ENCODE peak calls at places on chromosomes 5 and 9, in ten cellular contexts. S is transverse colon, T is stomach, D is tibial nerve, Y is A549, K is GM12878, N is sigmoid colon, J is ovary, L is SK-N-SH, U is H1. A is an unnamed sample.

GRCh38 chr5:114448496-114448895 is 86.6 kb downstream of the KCNN2 start:
- DNase-seq in U (no peak), J (no peak), S (no peak), N (no peak), K (no peak), Y (no peak), D (no peak), T (no peak), L (no peak), A (no peak)

GRCh38 chr9:109048822-109049221 is 35.5 kb upstream of the CTNNAL1 start:
- DNase-seq in D (no peak), L (no peak), Y (no peak), K (no peak), T (no peak), S (no peak), J (no peak), N (no peak), U (no peak), A (no peak)

GRCh38 chr9:98569491-98569890 is 139.2 kb downstream of the GABBR2 start:
- DNase-seq in D (no peak), N (no peak), K (no peak), S (no peak), Y (no peak), T (no peak), U (no peak), L (no peak), J (no peak), A (no peak)

GRCh38 chr5:69167488-69167845 is 517 bp downstream of the CCNB1 start:
- DNase-seq in K (no peak), N (no peak), U (no peak), J (no peak), Y (no peak), T (no peak), D (no peak), S (no peak), L (peak; percentile 27), A (no peak)

GRCh38 chr9:107214381-107214780 is 68.7 kb upstream of the RAD23B start:
- DNase-seq in L (no peak), D (no peak), N (no peak), T (no peak), U (no peak), Y (no peak), S (no peak), K (no peak), J (no peak), A (no peak)

GRCh38 chr5:133957591-133957990 is 10.8 kb downstream of the C5orf15 start:
- DNase-seq in L (no peak), T (no peak), N (no peak), J (no peak), U (no peak), Y (no peak), K (peak; percentile 74), D (no peak), S (no peak), A (no peak)

GRCh38 chr9:38417003-38417965 is 7.0 kb downstream of the IGFBPL1 start:
- DNase-seq in D (no peak), S (peak; percentile 35), L (peak; percentile 68), T (peak; percentile 40), J (no peak), N (peak; percentile 24), U (no peak), K (no peak), Y (peak; percentile 48), A (no peak)

GRCh38 chr5:82817897-82818676 is 259.1 kb downstream of the TMEM167A start:
- DNase-seq in N (no peak), J (no peak), L (no peak), T (no peak), U (no peak), Y (no peak), D (no peak), S (no peak), K (no peak), A (no peak)

GRCh38 chr9:110452227-110452801 is 114.7 kb upstream of the TXNDC8 start:
- DNase-seq in U (no peak), Y (peak; percentile 11), S (no peak), L (no peak), T (no peak), N (no peak), D (no peak), K (no peak), J (no peak), A (no peak)

GRCh38 chr5:160835818-160836528 is 16.0 kb downstream of the ATP10B start:
- DNase-seq in U (no peak), J (no peak), L (no peak), D (no peak), K (no peak), T (no peak), N (no peak), S (no peak), Y (no peak), A (no peak)

GRCh38 chr5:141507387-141508091 is 18.7 kb downstream of the PCDHGC5 start:
- DNase-seq in J (peak; percentile 63), L (peak; percentile 66), N (peak; percentile 87), D (peak; percentile 60), Y (no peak), S (no peak), U (no peak), T (no peak), K (no peak), A (no peak)

GRCh38 chr5:98997000-98997399 is 68.2 kb upstream of the CHD1 start:
- DNase-seq in U (no peak), D (no peak), Y (peak; percentile 6), K (no peak), T (no peak), L (no peak), S (no peak), J (no peak), N (no peak), A (no peak)

DNA sequence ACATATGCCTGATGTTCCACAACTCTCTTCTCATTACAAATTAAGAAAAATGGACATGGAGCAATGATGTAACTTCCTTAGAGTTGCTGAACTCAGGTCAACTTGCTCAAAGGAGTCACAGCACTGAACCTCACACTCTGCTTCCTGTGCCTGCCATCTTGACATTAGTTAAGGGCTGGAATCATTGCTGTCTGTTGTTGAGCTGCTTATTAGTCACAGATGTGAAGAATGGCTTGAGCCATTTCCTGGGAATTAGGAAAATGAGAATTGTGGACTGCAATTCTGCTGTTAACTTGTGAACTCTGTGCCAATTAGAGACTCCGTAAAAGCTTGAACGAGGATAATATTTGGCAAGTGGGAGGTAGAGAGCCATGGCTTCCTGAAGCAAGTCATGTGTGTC is 212.0 kb downstream of the ADAMTS12 start:
- DNase-seq in K (no peak), J (no peak), U (no peak), N (no peak), T (no peak), L (no peak), S (no peak), Y (no peak), D (no peak), A (no peak)
- TF ChIP-seq EP300 in K (no peak), J (no peak), U (no peak), N (no peak), T (no peak), L (no peak), S (no peak), Y (no peak), D (no peak), A (no peak)

GRCh38 chr5:44884036-44884435 is 75.3 kb downstream of the MRPS30 start:
- DNase-seq in U (no peak), J (no peak), N (no peak), K (no peak), Y (no peak), L (no peak), S (no peak), D (no peak), T (no peak), A (peak; percentile 72)
- TF ChIP-seq EP300 in U (no peak), J (no peak), N (no peak), K (no peak), Y (no peak), L (no peak), S (no peak), D (no peak), T (no peak), A (no peak)

GRCh38 chr9:126953089-126953809 is 38.7 kb downstream of the RALGPS1 start:
- DNase-seq in Y (no peak), L (no peak), K (no peak), J (no peak), S (no peak), T (no peak), U (no peak), N (no peak), D (no peak), A (no peak)
- TF ChIP-seq EP300 in Y (no peak), L (no peak), K (no peak), J (no peak), S (no peak), T (no peak), U (no peak), N (no peak), D (no peak), A (no peak)

DNA sequence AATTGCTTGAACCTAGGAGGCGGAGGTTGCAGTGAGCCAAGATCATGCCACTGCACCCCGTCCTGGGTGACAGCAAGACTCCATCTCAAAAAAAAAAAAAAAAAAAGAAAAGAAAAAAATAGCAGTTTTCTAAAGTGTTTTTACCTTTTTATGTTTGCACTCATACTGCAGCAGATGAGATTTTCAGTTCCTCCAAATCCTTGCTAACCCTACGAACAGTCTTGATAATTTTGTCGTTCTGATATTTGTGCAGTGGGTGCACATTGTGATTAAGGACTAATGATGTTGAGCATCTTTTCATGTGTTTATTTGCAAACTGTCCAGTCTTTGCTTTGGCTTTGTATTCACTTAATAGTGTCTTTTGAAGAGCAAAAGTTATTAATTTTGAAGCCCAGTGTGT is 42.9 kb downstream of the ZCCHC7 start:
- DNase-seq in L (no peak), S (no peak), Y (no peak), J (no peak), T (no peak), N (no peak), K (no peak), D (no peak), U (no peak), A (no peak)
- TF ChIP-seq EP300 in L (no peak), S (no peak), Y (no peak), J (no peak), T (no peak), N (no peak), K (no peak), D (no peak), U (no peak), A (no peak)

DNA sequence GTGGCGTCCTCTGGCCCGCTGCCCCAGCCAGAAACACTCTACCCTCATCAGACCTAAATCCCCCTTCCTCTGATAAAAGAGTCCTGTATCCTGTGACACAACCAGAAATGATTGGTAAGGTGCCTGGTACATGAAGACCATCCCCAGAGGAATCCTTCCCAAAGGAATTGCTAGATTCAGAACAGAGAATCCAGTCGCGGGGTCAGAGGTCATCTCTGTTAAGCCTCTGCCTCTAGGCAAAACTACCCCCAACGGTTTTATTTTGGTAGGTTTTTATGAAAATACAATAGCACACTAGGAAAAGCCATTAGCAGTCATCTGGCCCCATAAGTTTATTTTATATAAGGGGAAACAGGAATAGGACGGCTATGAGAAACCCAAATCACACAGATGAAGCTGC is 102.4 kb upstream of the HAND1 start:
- DNase-seq in N (no peak), K (no peak), L (no peak), Y (no peak), D (no peak), U (no peak), J (no peak), S (no peak), T (no peak), A (no peak)
- TF ChIP-seq EP300 in N (no peak), K (no peak), L (no peak), Y (no peak), D (no peak), U (no peak), J (no peak), S (no peak), T (no peak), A (no peak)

GRCh38 chr9:88922091-88922490 is 69.2 kb upstream of the S1PR3 start:
- DNase-seq in K (peak; percentile 13), T (no peak), S (peak; percentile 29), L (no peak), Y (no peak), D (no peak), N (no peak), J (no peak), U (no peak), A (no peak)
- TF ChIP-seq EP300 in K (no peak), T (no peak), S (no peak), L (no peak), Y (no peak), D (no peak), N (no peak), J (no peak), U (no peak), A (no peak)